ENCODE peak calls at places on chromosomes 1 and 21, in eight cellular contexts. G, K, A, X, J, U, T and F are unnamed samples.
A peak's percentile ranks its signal among the peaks of the same experiment; 100 is the strongest.

GRCh38 chr21:43283136-43283924 is 114.5 kb downstream of the CRYAA start:
- DNase-seq in G (no peak), K (no peak), A (no peak), X (no peak), J (no peak), U (no peak), T (no peak), F (no peak)

GRCh38 chr21:45848805-45849204 is 132.8 kb upstream of the COL6A1 start:
- DNase-seq in G (no peak), K (no peak), A (no peak), X (no peak), J (no peak), U (no peak), T (no peak), F (no peak)

GRCh38 chr1:116570358-116571214 is at the start of gene CD58:
- DNase-seq in G (peak; percentile 91), K (peak; percentile 63), A (peak; percentile 83), X (peak; percentile 86), J (peak; percentile 83), U (peak; percentile 92), T (peak; percentile 78), F (no peak)

GRCh38 chr1:77678628-77679610 is 3.5 kb downstream of the ZZZ3 start:
- DNase-seq in G (no peak), K (no peak), A (no peak), X (no peak), J (no peak), U (no peak), T (no peak), F (no peak)

GRCh38 chr21:31987696-31988095 is 114.9 kb downstream of the HUNK start:
- DNase-seq in G (no peak), K (no peak), A (no peak), X (no peak), J (no peak), U (no peak), T (no peak), F (no peak)

GRCh38 chr1:218164111-218164929 is 120.8 kb upstream of the RRP15 start:
- DNase-seq in G (no peak), K (peak; percentile 12), A (no peak), X (peak; percentile 80), J (no peak), U (peak; percentile 56), T (no peak), F (no peak)

GRCh38 chr1:1630191-1630964 is 1.6 kb upstream of the MMP23B start:
- DNase-seq in G (peak; percentile 53), K (no peak), A (peak; percentile 91), X (peak; percentile 71), J (no peak), U (peak; percentile 95), T (peak; percentile 92), F (no peak)

GRCh38 chr1:20552728-20553571 is 577 bp downstream of the FAM43B start:
- DNase-seq in G (no peak), K (peak; percentile 11), A (no peak), X (peak; percentile 20), J (peak; percentile 12), U (no peak), T (no peak), F (no peak)

GRCh38 chr1:95041491-95042165 is 31.1 kb downstream of the ALG14 start:
- DNase-seq in G (peak; percentile 60), K (peak; percentile 92), A (no peak), X (peak; percentile 49), J (peak; percentile 77), U (no peak), T (no peak), F (no peak)

GRCh38 chr1:58165073-58165472 is 381.5 kb downstream of the OMA1 start:
- DNase-seq in G (no peak), K (no peak), A (no peak), X (no peak), J (no peak), U (no peak), T (no peak), F (no peak)

GRCh38 chr1:233019921-233020320 is 69.5 kb downstream of the NTPCR start:
- DNase-seq in G (no peak), K (peak; percentile 79), A (no peak), X (no peak), J (no peak), U (no peak), T (no peak), F (no peak)

GRCh38 chr1:179083031-179083345 is 1.1 kb downstream of the TOR3A start:
- DNase-seq in G (no peak), K (peak; percentile 39), A (peak; percentile 14), X (no peak), J (no peak), U (no peak), T (no peak), F (no peak)

GRCh38 chr1:52554756-52555155 is 1.9 kb upstream of the TUT4 start:
- DNase-seq in G (no peak), K (peak; percentile 31), A (no peak), X (no peak), J (no peak), U (no peak), T (no peak), F (no peak)

GRCh38 chr1:43935711-43936427 is 2.3 kb downstream of the ARTN start:
- DNase-seq in G (no peak), K (no peak), A (no peak), X (no peak), J (no peak), U (no peak), T (no peak), F (no peak)

GRCh38 chr1:109640285-109640865 is 15.5 kb upstream of the GSTM4 start:
- DNase-seq in G (peak; percentile 87), K (peak; percentile 55), A (peak; percentile 94), X (peak; percentile 94), J (peak; percentile 77), U (peak; percentile 99), T (peak; percentile 75), F (no peak)

GRCh38 chr1:104238991-104239390 is 489.3 kb downstream of the AMY1C start:
- DNase-seq in G (no peak), K (no peak), A (no peak), X (no peak), J (no peak), U (no peak), T (no peak), F (no peak)

GRCh38 chr1:81349194-81349965 is 451.4 kb upstream of the ADGRL2 start:
- DNase-seq in G (no peak), K (no peak), A (no peak), X (no peak), J (no peak), U (no peak), T (no peak), F (no peak)

GRCh38 chr1:230185076-230186001 is 118.3 kb downstream of the GALNT2 start:
- DNase-seq in G (peak; percentile 25), K (no peak), A (no peak), X (no peak), J (no peak), U (peak; percentile 42), T (no peak), F (no peak)

GRCh38 chr1:166170726-166171125 is 3.9 kb upstream of the FAM78B start:
- DNase-seq in G (no peak), K (no peak), A (no peak), X (no peak), J (no peak), U (no peak), T (no peak), F (no peak)

GRCh38 chr1:185996211-185996610 is 262.0 kb downstream of the HMCN1 start:
- DNase-seq in G (no peak), K (peak; percentile 80), A (no peak), X (no peak), J (no peak), U (no peak), T (no peak), F (no peak)

GRCh38 chr1:98761238-98761637 is 99.7 kb downstream of the SNX7 start:
- DNase-seq in G (no peak), K (no peak), A (no peak), X (peak; percentile 14), J (no peak), U (no peak), T (no peak), F (no peak)

GRCh38 chr1:204222006-204222872 is 8.5 kb upstream of the GOLT1A start:
- DNase-seq in G (no peak), K (no peak), A (no peak), X (no peak), J (no peak), U (no peak), T (no peak), F (no peak)